ENCODE peak calls at places on chromosomes 2 and 18, in nine cellular contexts. Q is SK-N-SH, L is AG04450, E is psoas muscle, O is heart right ventricle, H is OCI-LY7, A is GM23338, R is kidney epithelial cell, X is A549. Y is an unnamed sample.

GRCh38 chr18:56945171-56945863 is 201.6 kb upstream of the BOD1L2 start:
- DNase-seq in X (no peak), Q (no peak), A (no peak), R (no peak), H (no peak), L (no peak), E (no peak), O (no peak), Y (no peak)

GRCh38 chr2:231297108-231297908 is 98.2 kb upstream of the B3GNT7 start:
- DNase-seq in Q (peak), X (peak), R (no peak), A (peak), O (peak), E (peak), H (peak), L (peak), Y (no peak)

GRCh38 chr2:240339411-240340360 is 95.8 kb upstream of the GPC1 start:
- DNase-seq in Q (no peak), R (no peak), E (no peak), X (no peak), H (no peak), L (no peak), A (no peak), O (no peak), Y (no peak)

GRCh38 chr2:238570926-238571325 is 144.2 kb downstream of the ASB1 start:
- DNase-seq in H (no peak), L (no peak), R (no peak), Q (no peak), X (no peak), A (no peak), O (no peak), E (no peak), Y (no peak)

GRCh38 chr2:111121028-111121872 is 536 bp downstream of the BCL2L11 start:
- DNase-seq in R (no peak), A (peak), H (peak), Q (peak), O (peak), X (peak), E (peak), L (no peak), Y (no peak)

GRCh38 chr2:143545643-143546275 is 416.5 kb downstream of the ARHGAP15 start:
- DNase-seq in E (no peak), Q (no peak), X (no peak), H (no peak), O (no peak), L (peak), A (no peak), R (no peak), Y (no peak)

GRCh38 chr18:75489493-75490190 is 62.1 kb upstream of the SMIM21 start:
- DNase-seq in R (peak), A (no peak), O (no peak), X (peak), E (no peak), H (no peak), L (peak), Q (no peak), Y (peak)

GRCh38 chr2:226184940-226185575 is 614.6 kb downstream of the IRS1 start:
- DNase-seq in L (peak), H (no peak), A (no peak), R (no peak), O (no peak), E (no peak), X (peak), Q (no peak), Y (peak)

GRCh38 chr2:60411295-60411694 is 142.2 kb downstream of the BCL11A start:
- DNase-seq in R (no peak), E (no peak), Q (no peak), X (no peak), A (no peak), L (no peak), O (no peak), H (peak), Y (no peak)

GRCh38 chr2:55148269-55148668 is 83.8 kb downstream of the CLHC1 start:
- DNase-seq in X (no peak), R (no peak), Q (no peak), A (no peak), O (no peak), E (no peak), H (no peak), L (no peak), Y (no peak)

GRCh38 chr2:65070172-65070830 is 14.1 kb downstream of the CEP68 start:
- DNase-seq in E (no peak), A (no peak), H (peak), X (peak), O (no peak), Q (no peak), R (no peak), L (no peak), Y (no peak)

GRCh38 chr2:141554810-141555209 is 576.0 kb downstream of the LRP1B start:
- DNase-seq in A (peak), E (no peak), X (peak), L (peak), R (no peak), O (no peak), Q (peak), H (peak), Y (no peak)

GRCh38 chr2:232549655-232550350 is 554 bp downstream of the TIGD1 start:
- DNase-seq in Q (no peak), R (no peak), X (peak), O (no peak), L (no peak), E (no peak), H (no peak), A (no peak), Y (no peak)

GRCh38 chr2:62817995-62818713 is 112.6 kb downstream of the EHBP1 start:
- DNase-seq in Q (no peak), R (no peak), O (no peak), L (no peak), A (no peak), H (no peak), E (no peak), X (no peak), Y (no peak)

GRCh38 chr2:15797231-15797945 is 143.0 kb upstream of the MYCN start:
- DNase-seq in R (no peak), O (no peak), E (no peak), Q (peak), L (no peak), A (peak), H (peak), X (no peak), Y (no peak)
- TF ChIP-seq CTCF in R (peak), O (no peak), E (no peak), Q (no peak), L (no peak), A (peak), H (peak), X (peak), Y (no peak)

GRCh38 chr2:102184018-102184417 is 2.8 kb upstream of the IL1RL2 start:
- DNase-seq in X (no peak), R (no peak), H (no peak), Q (no peak), A (no peak), O (no peak), E (no peak), L (no peak), Y (no peak)

GRCh38 chr2:102187191-102188150 is 648 bp downstream of the IL1RL2 start:
- DNase-seq in H (no peak), Q (peak), O (peak), X (no peak), L (no peak), A (peak), E (peak), R (no peak), Y (no peak)

GRCh38 chr2:102181919-102182635 is 4.7 kb upstream of the IL1RL2 start:
- DNase-seq in X (no peak), L (no peak), R (no peak), Q (no peak), E (no peak), H (no peak), A (no peak), O (no peak), Y (no peak)

GRCh38 chr2:102186676-102187190 is at the start of gene IL1RL2:
- DNase-seq in L (no peak), O (peak), A (no peak), R (no peak), E (no peak), X (no peak), H (no peak), Q (no peak), Y (no peak)

DNA sequence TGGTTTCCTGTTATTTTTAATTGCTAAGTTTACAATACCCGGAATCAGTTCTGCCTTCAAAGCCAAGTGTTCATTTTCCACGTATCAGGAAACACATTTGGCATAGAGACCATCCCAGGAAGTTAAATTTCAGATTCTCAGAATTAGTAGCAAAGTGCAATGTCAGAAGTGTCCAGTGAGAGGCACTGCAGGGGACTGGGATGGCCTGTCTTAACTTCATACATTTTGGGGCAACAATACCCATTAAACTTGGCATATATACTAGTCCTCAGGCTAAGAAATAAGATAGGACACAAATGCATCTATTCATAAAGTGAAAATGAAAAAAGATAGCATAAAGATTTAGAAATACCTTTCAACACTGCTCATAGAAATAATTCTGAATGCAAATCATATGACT is 1.5 kb upstream of the IL1RL2 start:
- DNase-seq in O (no peak), Q (no peak), R (no peak), X (peak), A (peak), E (no peak), H (no peak), L (no peak), Y (no peak)
- TF ChIP-seq CTCF in O (peak), Q (peak), R (peak), X (peak), A (peak), E (peak), H (peak), L (peak), Y (peak)

GRCh38 chr2:132911726-132912724 is 242.0 kb upstream of the LYPD1 start:
- DNase-seq in A (peak), Q (peak), E (no peak), H (no peak), L (peak), X (peak), R (no peak), O (no peak), Y (no peak)
- TF ChIP-seq CTCF in A (peak), Q (peak), E (no peak), H (no peak), L (no peak), X (no peak), R (no peak), O (peak), Y (no peak)

GRCh38 chr18:46213295-46213694 is 109.1 kb downstream of the HAUS1 start:
- DNase-seq in O (no peak), R (no peak), Q (peak), E (no peak), X (peak), H (peak), A (peak), L (no peak), Y (no peak)
- TF ChIP-seq CTCF in O (peak), R (peak), Q (peak), E (peak), X (peak), H (peak), A (peak), L (peak), Y (peak)

GRCh38 chr2:207356604-207357003 is 173.2 kb upstream of the CREB1 start:
- DNase-seq in A (no peak), H (no peak), L (no peak), E (no peak), X (no peak), O (no peak), Q (no peak), R (no peak), Y (no peak)

GRCh38 chr2:207354466-207354865 is 175.3 kb upstream of the CREB1 start:
- DNase-seq in A (no peak), H (no peak), O (no peak), L (no peak), R (no peak), X (no peak), E (no peak), Q (no peak), Y (no peak)

GRCh38 chr2:207352978-207353377 is 176.8 kb upstream of the CREB1 start:
- DNase-seq in E (no peak), A (peak), O (no peak), X (no peak), H (peak), L (no peak), R (no peak), Q (no peak), Y (no peak)

GRCh38 chr2:207353836-207354235 is 175.9 kb upstream of the CREB1 start:
- DNase-seq in E (no peak), Q (no peak), H (no peak), A (no peak), O (no peak), L (no peak), X (no peak), R (no peak), Y (no peak)

DNA sequence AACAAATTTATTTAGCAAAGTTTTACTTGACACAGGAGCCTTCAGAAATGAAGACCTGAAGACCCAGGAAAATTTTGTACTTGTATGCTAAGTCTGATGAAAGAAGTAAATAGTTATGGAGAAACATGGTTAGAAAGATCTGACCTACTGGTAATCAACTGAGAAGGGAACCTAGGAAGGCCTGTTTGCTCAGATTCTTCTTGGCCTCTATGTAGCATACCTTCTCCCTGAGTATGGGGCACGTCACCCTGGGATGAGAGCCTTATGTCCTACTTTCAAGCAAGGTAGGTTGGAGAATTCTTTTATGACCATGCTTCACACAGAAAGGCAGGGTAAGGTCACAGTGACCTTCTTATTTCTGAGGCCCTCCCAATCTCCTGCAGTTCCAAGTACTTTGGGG is 178.6 kb upstream of the CREB1 start:
- DNase-seq in O (no peak), Q (no peak), R (no peak), A (no peak), H (no peak), E (no peak), X (no peak), L (no peak), Y (no peak)
- TF ChIP-seq CTCF in O (no peak), Q (no peak), R (no peak), A (no peak), H (no peak), E (no peak), X (no peak), L (no peak), Y (no peak)

GRCh38 chr18:12283256-12283655 is 24.8 kb upstream of the TUBB6 start:
- DNase-seq in Q (no peak), L (no peak), R (no peak), A (peak), X (peak), H (no peak), O (no peak), E (no peak), Y (no peak)
- TF ChIP-seq CTCF in Q (peak), L (peak), R (peak), A (peak), X (no peak), H (peak), O (no peak), E (no peak), Y (peak)

DNA sequence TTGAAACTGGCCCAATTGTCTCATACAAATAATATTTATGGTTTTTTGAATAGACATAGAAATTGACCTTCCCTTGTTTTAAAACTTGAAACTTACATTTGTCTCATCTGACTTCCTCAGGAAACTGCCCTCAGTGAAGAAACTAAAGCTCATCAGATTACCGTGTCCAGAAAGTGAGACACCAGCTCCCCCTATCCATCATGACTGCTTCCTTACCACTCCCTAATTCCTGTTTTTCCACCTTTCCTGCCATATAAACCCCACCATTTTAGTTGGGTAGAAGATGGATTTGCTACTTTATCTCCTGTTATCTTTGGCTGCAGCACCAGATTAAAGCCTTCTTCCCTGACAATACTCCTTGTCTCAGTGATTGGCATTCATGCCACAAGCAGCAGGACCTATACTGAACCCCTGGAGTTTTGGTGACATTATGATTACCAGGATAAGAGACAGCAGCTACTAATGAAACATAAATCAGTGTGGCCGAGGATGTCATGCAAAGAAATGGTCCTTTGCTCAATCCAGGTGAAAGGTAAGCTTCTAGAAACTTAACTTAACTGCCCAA is 1627.6 kb upstream of the ZEB2 start:
- DNase-seq in H (no peak), R (no peak), A (peak), Q (no peak), L (no peak), O (no peak), X (peak), E (no peak), Y (no peak)
- TF ChIP-seq CTCF in H (no peak), R (no peak), A (peak), Q (peak), L (no peak), O (no peak), X (no peak), E (no peak), Y (no peak)

Y was measured in AG09319.